ENCODE peak calls at places on chromosomes 6 and 20, in six cellular contexts. B, L, J, V, F and K are unnamed samples.

GRCh38 chr6:41733349-41733706 is 2.1 kb downstream of the TFEB start:
- DNase-seq in V (no peak), F (no peak), L (no peak), B (no peak), J (peak; percentile 55), K (no peak)

GRCh38 chr6:79266051-79266450 is 31.6 kb upstream of the HMGN3 start:
- DNase-seq in L (no peak), J (no peak), V (no peak), B (no peak), F (no peak), K (no peak)

GRCh38 chr6:148521586-148521985 is 178.9 kb downstream of the SASH1 start:
- DNase-seq in J (no peak), F (no peak), L (no peak), V (no peak), B (no peak), K (no peak)

GRCh38 chr20:51961964-51962761 is 159.8 kb upstream of the SALL4 start:
- DNase-seq in F (no peak), J (no peak), B (no peak), L (no peak), V (no peak), K (no peak)

GRCh38 chr20:22915512-22915911 is 119.6 kb upstream of the SSTR4 start:
- DNase-seq in B (no peak), V (no peak), L (no peak), J (no peak), F (no peak), K (no peak)

GRCh38 chr6:46648869-46649488 is 3.6 kb downstream of the CYP39A1 start:
- DNase-seq in J (peak; percentile 76), F (no peak), L (no peak), V (no peak), B (no peak), K (no peak)

GRCh38 chr6:95576621-95577316 is 566 bp upstream of the MANEA start:
- DNase-seq in J (peak; percentile 41), F (no peak), V (no peak), B (no peak), L (no peak), K (no peak)

GRCh38 chr6:14240411-14241166 is 123.0 kb downstream of the CD83 start:
- DNase-seq in F (no peak), L (no peak), V (no peak), J (peak; percentile 75), B (no peak), K (peak; percentile 16)

GRCh38 chr6:135179920-135180457 is 1.1 kb upstream of the MYB start:
- DNase-seq in F (no peak), V (no peak), J (no peak), L (no peak), B (no peak), K (no peak)

GRCh38 chr20:3661060-3661820 is 2.0 kb downstream of the GFRA4 start:
- DNase-seq in J (no peak), F (no peak), V (no peak), B (no peak), L (no peak), K (no peak)

GRCh38 chr6:16769131-16769985 is 8.1 kb upstream of the ATXN1 start:
- DNase-seq in V (peak; percentile 44), F (peak; percentile 52), J (no peak), L (no peak), B (peak; percentile 88), K (no peak)

GRCh38 chr20:20551409-20551808 is 161.0 kb downstream of the RALGAPA2 start:
- DNase-seq in B (no peak), F (no peak), J (no peak), L (no peak), V (no peak), K (no peak)

GRCh38 chr6:141726158-141726557 is 406.6 kb upstream of the GJE1 start:
- DNase-seq in V (no peak), J (no peak), F (no peak), L (no peak), B (no peak), K (no peak)

GRCh38 chr6:126113261-126113660 is 126.9 kb downstream of the TRMT11 start:
- DNase-seq in V (no peak), F (no peak), J (no peak), B (no peak), L (no peak), K (no peak)

GRCh38 chr6:73263570-73263909 is 544 bp upstream of the KHDC1 start:
- DNase-seq in J (peak; percentile 42), F (no peak), L (no peak), V (no peak), B (no peak), K (no peak)

GRCh38 chr20:43689165-43689564 is 22.3 kb downstream of the MYBL2 start:
- DNase-seq in V (no peak), B (no peak), L (no peak), J (no peak), F (no peak), K (no peak)

GRCh38 chr20:41499064-41499463 is 119.1 kb downstream of the CHD6 start:
- DNase-seq in J (no peak), V (no peak), F (no peak), L (no peak), B (no peak), K (no peak)

GRCh38 chr6:113779656-113780055 is 77.5 kb upstream of the MARCKS start:
- DNase-seq in L (no peak), B (no peak), V (no peak), F (no peak), J (no peak), K (no peak)

GRCh38 chr6:30327232-30327746 is 562 bp downstream of the TRIM39 start:
- DNase-seq in V (no peak), J (no peak), L (peak; percentile 77), B (no peak), F (no peak), K (no peak)

GRCh38 chr6:122788663-122789062 is 395 bp upstream of the SMPDL3A start:
- DNase-seq in J (no peak), V (no peak), F (no peak), L (no peak), B (no peak), K (no peak)

GRCh38 chr6:34992353-34992752 is 103.3 kb downstream of the ANKS1A start:
- DNase-seq in F (no peak), V (no peak), J (no peak), B (no peak), L (no peak), K (no peak)

GRCh38 chr20:9942736-9943135 is 92.1 kb upstream of the ANKEF1 start:
- DNase-seq in F (no peak), V (no peak), L (no peak), B (no peak), J (no peak), K (no peak)

GRCh38 chr6:31908791-31909190 is 6.9 kb upstream of the ZBTB12 start:
- DNase-seq in F (no peak), B (no peak), L (no peak), J (no peak), V (no peak), K (no peak)

GRCh38 chr20:431012-431904 is 23.2 kb downstream of the RBCK1 start:
- DNase-seq in V (peak; percentile 77), F (no peak), J (peak; percentile 83), B (peak; percentile 83), L (peak; percentile 36), K (no peak)

DNA sequence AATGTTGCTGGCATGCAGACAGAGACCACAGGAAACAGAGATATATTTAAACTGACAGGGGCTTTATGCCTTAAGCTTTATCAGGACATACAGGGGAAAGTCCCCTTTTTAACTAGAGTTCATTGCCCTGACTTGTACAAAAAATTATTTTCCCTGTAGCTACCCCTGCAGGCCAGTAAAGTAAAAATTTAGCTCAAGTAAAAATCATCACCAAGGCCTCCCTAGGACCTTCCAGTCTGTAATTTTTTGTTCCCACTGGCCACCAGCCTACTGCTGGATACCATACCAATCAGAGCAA is 711.9 kb upstream of the NRSN1 start:
- DNase-seq in L (no peak), V (no peak), J (no peak), B (no peak), F (no peak), K (no peak)
- TF ChIP-seq CTCF in L (no peak), V (no peak), J (no peak), B (no peak), F (no peak), K (no peak)

DNA sequence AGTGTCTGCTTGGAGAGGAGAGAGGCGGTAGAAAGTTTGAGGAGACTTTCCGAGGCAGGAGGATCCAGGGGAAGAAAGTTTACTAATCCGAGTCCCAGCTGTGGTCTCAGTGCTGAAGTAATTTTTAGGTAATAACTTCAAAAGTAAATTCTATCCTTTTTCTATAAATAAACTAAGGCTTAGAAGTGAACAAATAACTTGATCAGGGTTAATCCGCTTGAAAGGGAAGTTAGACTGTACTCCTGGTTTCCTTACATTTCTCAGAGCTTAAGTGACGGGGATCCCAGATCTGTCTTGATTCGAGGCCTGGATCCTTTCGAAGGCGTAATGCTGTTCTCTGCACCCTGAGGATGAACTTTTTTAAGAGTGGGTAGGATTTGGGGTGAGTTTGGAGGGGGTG is 2.6 kb downstream of the STK35 start:
- DNase-seq in V (no peak), F (no peak), L (no peak), B (no peak), J (no peak), K (no peak)
- H3K27ac ChIP-seq in V (no peak overlapping the region), F (no peak overlapping the region), L (peak overlapping the region; percentile 99), B (peak overlapping the region; percentile 100), J (peak overlapping the region; percentile 85), K (no peak overlapping the region)

DNA sequence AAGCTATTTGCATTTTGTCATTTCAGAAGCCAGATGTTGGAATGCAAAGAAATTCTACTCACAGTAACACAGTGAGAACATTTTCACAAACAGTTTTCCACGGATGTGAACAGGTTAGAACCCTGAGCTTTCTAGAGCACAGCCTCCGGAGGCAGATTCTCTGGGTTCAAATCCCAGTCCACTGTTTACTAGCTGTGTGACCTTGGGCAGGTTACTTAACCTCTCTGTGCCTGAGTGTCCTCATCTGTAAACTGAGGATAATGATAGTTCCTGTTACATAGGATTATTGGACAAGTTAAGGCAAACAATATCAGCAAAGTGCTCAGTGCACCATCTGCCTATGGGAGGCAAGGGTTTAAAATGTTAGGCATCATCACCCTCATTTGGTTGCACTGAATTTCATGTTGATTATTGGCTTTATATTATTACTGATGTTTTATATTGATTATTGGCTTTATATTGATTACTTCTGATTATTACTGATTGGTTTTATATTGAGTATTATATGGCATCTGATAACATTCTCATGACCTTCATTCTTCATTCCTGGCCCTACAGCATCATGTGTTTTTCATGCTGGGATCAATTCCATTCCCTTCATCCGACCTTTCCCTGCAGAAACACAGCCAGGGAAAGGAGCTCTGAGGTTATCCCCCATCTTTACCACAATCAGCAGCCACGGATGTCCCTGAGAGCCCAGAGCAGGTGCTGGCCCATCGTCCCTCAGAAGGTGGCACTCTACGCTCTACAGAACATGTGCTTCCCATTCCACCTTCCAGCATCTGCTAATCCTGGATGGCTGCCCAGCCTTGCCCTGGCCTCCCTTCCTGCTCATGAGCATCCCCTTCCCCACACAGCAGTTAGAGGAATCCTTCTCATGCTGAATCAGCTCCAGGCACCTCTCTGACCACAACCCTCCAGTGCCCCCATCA is 283.1 kb downstream of the PREX1 start:
- DNase-seq in F (no peak), J (no peak), B (no peak), V (no peak), L (no peak), K (no peak)
- TF ChIP-seq CTCF in F (no peak), J (no peak), B (no peak), V (no peak), L (no peak), K (no peak)

DNA sequence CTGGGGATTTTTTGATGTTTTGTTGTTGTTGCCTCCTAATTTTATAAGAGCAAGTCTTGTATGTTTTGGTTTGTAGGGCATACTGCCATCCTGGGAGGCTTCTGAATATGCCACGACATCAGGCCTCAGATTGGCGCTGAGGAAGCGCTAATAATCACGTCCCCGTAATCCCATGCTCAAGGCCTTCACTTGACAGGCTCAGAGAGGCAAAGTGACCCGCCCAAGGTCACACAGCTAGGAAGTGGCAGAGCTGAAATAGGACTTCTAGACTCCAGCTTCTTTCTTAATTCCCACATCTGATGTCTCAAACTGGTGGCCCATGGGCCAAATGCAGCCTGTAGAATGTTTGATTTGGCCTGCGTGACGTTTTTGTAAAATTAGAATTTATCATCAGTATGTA is 73.5 kb upstream of the PTPN1 start:
- DNase-seq in J (no peak), F (no peak), B (no peak), L (no peak), V (no peak), K (no peak)
- H3K27ac ChIP-seq in J (no peak overlapping the region), F (no peak overlapping the region), B (no peak overlapping the region), L (peak overlapping the region; percentile 42), V (no peak overlapping the region), K (no peak overlapping the region)